ENCODE peak calls at places on chromosomes 3 and 15, in nine cellular contexts. Y is stomach, I is transverse colon, Z is lower leg skin, U is sigmoid colon, T is NB4, D is endothelial cell of umbilical vein, N is breast epithelium, M is heart left ventricle. W is an unnamed sample.

GRCh38 chr15:71806452-71806931 is 3.9 kb upstream of the NR2E3 start:
- DNase-seq in Z (no peak), D (peak), U (no peak), I (no peak), T (peak), N (no peak), Y (no peak), M (no peak), W (peak)

GRCh38 chr3:127123533-127123932 is 69.4 kb upstream of the PRR23E start:
- DNase-seq in M (no peak), Z (no peak), D (no peak), I (no peak), Y (peak), U (no peak), N (no peak), T (no peak), W (no peak)

GRCh38 chr3:79139395-79140060 is 628.3 kb downstream of the ROBO1 start:
- DNase-seq in Z (no peak), T (no peak), U (no peak), I (no peak), Y (no peak), D (no peak), N (no peak), M (no peak), W (no peak)

GRCh38 chr3:26625187-26625586 is 2.6 kb downstream of the LRRC3B start:
- DNase-seq in I (no peak), D (no peak), Z (no peak), U (no peak), N (no peak), T (no peak), M (no peak), Y (no peak), W (no peak)

GRCh38 chr3:46930945-46931403 is 45.6 kb downstream of the CCDC12 start:
- DNase-seq in I (no peak), Y (peak), M (no peak), T (no peak), D (peak), U (peak), Z (no peak), N (no peak), W (no peak)

GRCh38 chr15:47870956-47871625 is 153.8 kb downstream of the SEMA6D start:
- DNase-seq in M (no peak), Y (no peak), I (no peak), D (peak), Z (no peak), U (no peak), N (no peak), T (no peak), W (no peak)

GRCh38 chr3:169618894-169619792 is 44.4 kb downstream of the MECOM start:
- DNase-seq in M (no peak), N (no peak), D (no peak), T (no peak), I (peak), U (no peak), Z (no peak), Y (no peak), W (no peak)

GRCh38 chr3:144085964-144086363 is 114.3 kb downstream of the DIPK2A start:
- DNase-seq in Z (no peak), I (no peak), U (no peak), Y (no peak), D (peak), M (no peak), N (no peak), T (peak), W (no peak)

GRCh38 chr15:63553388-63553791 is 43.8 kb upstream of the FBXL22 start:
- DNase-seq in U (no peak), T (no peak), M (no peak), D (peak), Z (peak), Y (peak), I (no peak), N (no peak), W (peak)

DNA sequence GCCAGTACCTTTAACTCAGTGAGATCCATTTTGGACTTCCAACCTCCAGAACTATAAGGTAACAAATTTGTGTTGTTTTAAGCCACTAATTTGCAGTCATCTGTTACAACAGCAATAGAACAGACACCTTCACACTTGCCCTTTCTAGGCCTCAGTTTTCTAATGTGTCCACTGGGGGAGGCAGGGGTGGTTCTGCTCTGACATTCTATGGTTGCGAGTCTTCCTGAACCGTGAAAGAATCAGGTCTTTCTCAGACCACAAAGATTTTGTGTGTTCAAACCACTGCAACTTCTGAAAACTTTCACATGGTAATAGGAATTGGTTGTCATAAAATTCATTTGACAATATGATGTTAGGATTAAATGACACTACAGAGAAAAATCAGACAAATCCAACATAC is 26.8 kb upstream of the CSTA start:
- DNase-seq in T (peak), U (no peak), Y (no peak), D (no peak), N (no peak), M (no peak), Z (no peak), I (no peak), W (no peak)
- TF ChIP-seq POLR2A in T (no peak), U (no peak), Y (no peak), D (no peak), N (no peak), M (no peak), Z (no peak), I (no peak), W (no peak)

DNA sequence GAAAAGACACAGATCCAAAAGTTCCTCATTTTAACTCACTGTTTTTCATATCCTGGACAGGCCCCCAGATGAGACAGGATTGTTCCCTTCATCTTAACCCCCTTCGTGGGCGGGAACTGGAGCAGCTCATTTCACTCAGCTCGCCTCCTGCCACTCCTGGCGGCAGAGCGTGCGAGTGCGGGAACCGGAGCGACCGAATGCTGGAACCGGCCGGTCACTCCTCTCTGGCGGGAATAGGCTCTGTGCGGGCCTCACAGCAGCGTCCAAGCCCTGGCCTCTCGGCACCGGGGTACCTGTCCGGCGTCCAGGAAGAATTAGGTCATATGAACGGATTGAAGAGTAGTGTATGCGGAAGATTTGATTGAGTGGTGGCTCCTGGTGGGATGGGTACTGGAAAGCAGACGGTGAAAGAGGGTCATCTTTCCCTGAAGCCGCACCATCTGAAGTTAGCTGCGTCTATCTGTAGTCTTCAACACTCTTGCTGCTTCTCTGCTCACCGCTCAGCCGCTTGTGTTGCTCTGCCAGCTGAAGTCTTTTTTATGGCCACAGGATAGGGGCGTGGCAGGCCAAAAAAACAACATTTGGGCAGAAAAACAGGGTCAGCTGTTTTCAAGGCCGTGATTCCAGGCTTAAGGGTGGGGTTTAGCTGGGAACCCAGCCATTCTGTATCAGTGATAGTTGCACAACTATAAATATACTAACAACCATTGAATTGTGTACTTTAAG is 42.3 kb upstream of the FXR1 start:
- DNase-seq in U (peak), M (peak), T (no peak), D (peak), I (peak), Y (no peak), N (no peak), Z (peak), W (no peak)
- TF ChIP-seq POLR2A in U (no peak), M (no peak), T (no peak), D (no peak), I (no peak), Y (no peak), N (no peak), Z (no peak), W (no peak)

DNA sequence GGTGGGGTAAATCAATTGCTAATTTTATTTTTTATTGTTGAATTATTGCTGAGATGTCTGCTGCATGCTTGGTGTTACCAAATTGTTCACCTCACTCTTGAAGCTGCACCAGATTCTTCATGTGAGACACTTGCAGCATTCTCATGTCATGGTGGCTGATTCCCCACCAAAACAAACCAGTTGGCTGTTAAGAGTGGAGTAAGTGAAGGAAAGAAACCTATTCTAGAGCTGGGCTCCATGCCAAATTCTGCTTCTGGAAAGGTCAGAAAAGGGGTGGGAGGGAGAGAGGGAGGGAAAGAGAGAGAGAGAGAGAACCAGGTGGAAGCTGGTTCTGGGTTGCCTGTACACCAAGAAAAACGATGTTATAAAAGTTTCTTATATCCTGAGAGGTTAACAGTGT is 317.5 kb upstream of the THRB start:
- DNase-seq in D (no peak), Y (no peak), I (no peak), U (no peak), Z (no peak), N (no peak), T (no peak), M (no peak), W (no peak)
- TF ChIP-seq POLR2A in D (no peak), Y (no peak), I (no peak), U (no peak), Z (no peak), N (no peak), T (no peak), M (no peak), W (no peak)

GRCh38 chr15:32994810-32995424 is 199.6 kb downstream of the FMN1 start:
- DNase-seq in Y (no peak), U (no peak), T (peak), M (no peak), D (peak), Z (no peak), N (no peak), I (no peak), W (no peak)
- TF ChIP-seq POLR2A in Y (no peak), U (no peak), T (no peak), M (no peak), D (no peak), Z (no peak), N (no peak), I (no peak), W (no peak)

GRCh38 chr3:184325269-184325668 is 10.9 kb downstream of the EIF4G1 start:
- DNase-seq in U (no peak), N (no peak), M (no peak), Y (no peak), I (no peak), Z (no peak), T (no peak), D (no peak), W (no peak)
- TF ChIP-seq POLR2A in U (no peak), N (no peak), M (no peak), Y (no peak), I (no peak), Z (no peak), T (no peak), D (no peak), W (no peak)

GRCh38 chr15:69160141-69160975 is at the start of gene GLCE:
- DNase-seq in N (peak), Y (peak), T (peak), I (peak), M (peak), Z (peak), U (peak), D (peak), W (peak)
- TF ChIP-seq POLR2A in N (peak), Y (peak), T (peak), I (peak), M (no peak), Z (no peak), U (peak), D (peak), W (peak)

GRCh38 chr3:45143673-45144670 is 2.2 kb downstream of the CDCP1 start:
- DNase-seq in Y (no peak), M (no peak), U (no peak), D (no peak), N (no peak), Z (no peak), T (peak), I (no peak), W (no peak)

GRCh38 chr3:45151100-45151499 is 4.9 kb upstream of the CDCP1 start:
- DNase-seq in Y (no peak), U (no peak), Z (no peak), D (no peak), I (no peak), M (no peak), N (no peak), T (no peak), W (no peak)

GRCh38 chr3:45145223-45145622 is 955 bp downstream of the CDCP1 start:
- DNase-seq in D (no peak), M (no peak), U (no peak), N (no peak), Z (peak), I (no peak), Y (no peak), T (no peak), W (no peak)

GRCh38 chr3:45148921-45149320 is 2.7 kb upstream of the CDCP1 start:
- DNase-seq in T (no peak), M (no peak), U (no peak), Y (no peak), D (no peak), N (no peak), I (no peak), Z (no peak), W (no peak)

GRCh38 chr3:45145681-45146614 is at the start of gene CDCP1:
- DNase-seq in T (no peak), N (no peak), Z (no peak), M (no peak), I (peak), U (no peak), Y (peak), D (no peak), W (no peak)
- TF ChIP-seq POLR2A in T (no peak), N (peak), Z (no peak), M (no peak), I (peak), U (peak), Y (no peak), D (no peak), W (no peak)